ENCODE peak calls at places on chromosomes 4 and X, in seven cellular contexts. B is uterus; L is colonic mucosa; E is SK-N-SH; G is A549; O is CD8-positive, alpha-beta T cell; D is IMR-90. W is an unnamed sample.

GRCh38 chr4:98890698-98891097 is 38.2 kb downstream of the EIF4E start:
- DNase-seq in G (no peak), E (no peak), O (no peak), D (no peak), B (no peak), L (no peak), W (no peak)

GRCh38 chrX:56564921-56565861 is 1.8 kb downstream of the UBQLN2 start:
- DNase-seq in B (no peak), O (no peak), G (no peak), D (peak; percentile 5), L (peak; percentile 21), E (peak; percentile 24), W (no peak)

GRCh38 chrX:23504540-23504884 is 162.8 kb upstream of the PRDX4 start:
- DNase-seq in B (no peak), L (no peak), G (no peak), D (no peak), E (no peak), O (no peak), W (no peak)

GRCh38 chrX:69097451-69098236 is 67.6 kb downstream of the PJA1 start:
- DNase-seq in D (no peak), E (no peak), G (no peak), B (no peak), L (no peak), O (no peak), W (no peak)

GRCh38 chr4:46124773-46125172 is 919 bp upstream of the GABRG1 start:
- DNase-seq in D (no peak), B (no peak), L (no peak), E (peak; percentile 6), O (no peak), G (no peak), W (no peak)

GRCh38 chrX:38803286-38803608 is 2.0 kb downstream of the MID1IP1 start:
- DNase-seq in D (no peak), B (no peak), G (no peak), E (no peak), L (no peak), O (no peak), W (no peak)

GRCh38 chr4:55385201-55385649 is 10.5 kb upstream of the TMEM165 start:
- DNase-seq in G (no peak), B (no peak), O (no peak), E (no peak), L (no peak), D (peak; percentile 32), W (no peak)

GRCh38 chr4:55393461-55394320 is 2.1 kb upstream of the TMEM165 start:
- DNase-seq in D (peak; percentile 85), O (no peak), E (no peak), L (peak; percentile 31), G (no peak), B (no peak), W (no peak)

GRCh38 chr4:120215350-120215749 is 148.7 kb upstream of the MAD2L1 start:
- DNase-seq in E (no peak), B (no peak), L (no peak), G (no peak), D (no peak), O (no peak), W (no peak)

GRCh38 chrX:110284159-110284558 is 33.7 kb downstream of the AMMECR1 start:
- DNase-seq in E (no peak), O (no peak), L (no peak), D (peak; percentile 88), B (no peak), G (peak; percentile 4), W (no peak)

GRCh38 chrX:107449490-107450175 is at the start of gene FRMPD3:
- DNase-seq in E (peak; percentile 65), B (no peak), O (no peak), L (no peak), G (no peak), D (no peak), W (no peak)

GRCh38 chrX:150347471-150347870 is 15.6 kb upstream of the MAMLD1 start:
- DNase-seq in E (no peak), D (no peak), O (no peak), L (no peak), G (no peak), B (no peak), W (no peak)

GRCh38 chrX:154373340-154374306 is 811 bp downstream of the FLNA start:
- DNase-seq in L (peak; percentile 79), B (peak; percentile 78), G (peak; percentile 72), D (peak; percentile 83), O (no peak), E (no peak), W (peak; percentile 67)

GRCh38 chr4:52713456-52713937 is 37.7 kb downstream of the ERVMER34-1 start:
- DNase-seq in D (peak; percentile 5), B (no peak), G (no peak), O (no peak), E (no peak), L (no peak), W (no peak)

GRCh38 chrX:54978448-54978847 is 15.5 kb downstream of the PFKFB1 start:
- DNase-seq in E (no peak), D (peak; percentile 1), B (no peak), L (no peak), O (no peak), G (no peak), W (no peak)

GRCh38 chr4:109921384-109921808 is 8.7 kb downstream of the EGF start:
- DNase-seq in O (no peak), L (no peak), E (no peak), B (peak; percentile 20), G (peak; percentile 18), D (peak; percentile 86), W (no peak)

GRCh38 chrX:16834811-16835210 is 35.4 kb downstream of the RBBP7 start:
- DNase-seq in B (no peak), D (no peak), O (no peak), E (no peak), L (no peak), G (no peak), W (no peak)

GRCh38 chrX:16839224-16839851 is 30.8 kb downstream of the RBBP7 start:
- DNase-seq in G (no peak), L (no peak), D (no peak), E (no peak), B (no peak), O (no peak), W (no peak)

GRCh38 chrX:16838202-16839066 is 31.7 kb downstream of the RBBP7 start:
- DNase-seq in G (no peak), D (peak; percentile 80), O (no peak), B (no peak), L (no peak), E (no peak), W (no peak)

GRCh38 chrX:16839852-16840460 is 30.2 kb downstream of the RBBP7 start:
- DNase-seq in D (peak; percentile 85), L (no peak), B (peak; percentile 79), O (no peak), E (no peak), G (no peak), W (no peak)

DNA sequence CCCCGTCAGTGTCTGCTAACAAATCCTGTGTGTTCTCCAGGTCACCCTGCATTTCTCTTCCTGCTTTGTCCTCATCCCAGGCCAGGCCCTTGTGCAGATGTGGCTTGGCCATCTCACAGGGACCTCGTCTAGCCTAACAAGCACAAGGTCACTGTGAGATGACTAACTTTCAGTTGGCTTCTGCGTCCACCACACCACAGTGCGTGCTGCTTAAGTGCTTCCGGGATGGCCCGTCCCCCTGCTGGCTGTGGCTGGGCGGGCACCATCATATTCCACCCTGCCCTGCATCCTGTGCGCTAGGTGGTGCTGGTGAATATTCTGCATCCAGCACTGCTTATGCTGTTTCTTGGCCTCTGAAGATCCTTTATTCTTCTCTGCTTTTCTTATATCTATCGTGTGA is 33.8 kb downstream of the RBBP7 start:
- DNase-seq in D (peak; percentile 13), G (peak; percentile 57), B (no peak), L (peak; percentile 29), O (no peak), E (peak; percentile 47), W (no peak)
- TF ChIP-seq CTCF in D (peak; percentile 49), G (peak; percentile 19), B (no peak), L (no peak), O (no peak), E (peak; percentile 43), W (no peak)

GRCh38 chrX:72142094-72142843 is 10.6 kb upstream of the RTL5 start:
- DNase-seq in D (no peak), O (no peak), B (no peak), L (no peak), G (no peak), E (peak; percentile 54), W (no peak)
- H3K4me3 ChIP-seq in D (no peak overlapping the region), O (no peak overlapping the region), B (no peak overlapping the region), L (no peak overlapping the region), G (no peak overlapping the region), E (no peak overlapping the region), W (no peak overlapping the region)

GRCh38 chr4:160809576-160809975 is 1354.2 kb downstream of the FSTL5 start:
- DNase-seq in E (no peak), B (no peak), D (no peak), G (no peak), L (no peak), O (no peak), W (no peak)

GRCh38 chr4:160810415-160810814 is 1353.4 kb downstream of the FSTL5 start:
- DNase-seq in G (no peak), D (no peak), B (no peak), L (no peak), E (no peak), O (no peak), W (no peak)

GRCh38 chr4:160808174-160808573 is 1355.6 kb downstream of the FSTL5 start:
- DNase-seq in O (no peak), E (no peak), B (no peak), G (no peak), L (no peak), D (no peak), W (no peak)

GRCh38 chr4:160811956-160812355 is 1351.8 kb downstream of the FSTL5 start:
- DNase-seq in O (no peak), E (no peak), B (no peak), L (no peak), G (no peak), D (no peak), W (no peak)
- TF ChIP-seq CTCF in O (no peak), E (peak; percentile 8), B (no peak), L (no peak), G (no peak), D (no peak), W (no peak)

GRCh38 chr4:2867758-2868491 is 24.3 kb downstream of the ADD1 start:
- DNase-seq in O (no peak), L (no peak), E (peak; percentile 58), G (no peak), B (peak; percentile 34), D (peak; percentile 47), W (no peak)
- H3K4me3 ChIP-seq in O (no peak overlapping the region), L (no peak overlapping the region), E (peak overlapping the region; percentile 7), G (no peak overlapping the region), B (no peak overlapping the region), D (peak overlapping the region; percentile 21), W (no peak overlapping the region)

GRCh38 chrX:140572724-140573123 is 67.9 kb upstream of the SOX3 start:
- DNase-seq in L (peak; percentile 39), O (no peak), D (peak; percentile 34), E (peak; percentile 21), B (no peak), G (peak; percentile 1), W (peak; percentile 3)
- TF ChIP-seq CTCF in L (peak; percentile 35), O (no peak), D (peak; percentile 58), E (peak; percentile 82), B (no peak), G (peak; percentile 52), W (peak; percentile 72)